ENCODE peak calls at places on chromosomes 5 and 9, in six cellular contexts. H is HCT116, G is cardiac muscle cell, Q is GM23338, Y is left ventricle myocardium inferior, K is tibial nerve. E is an unnamed sample.

GRCh38 chr5:994272-994607 is 14.4 kb upstream of the NKD2 start:
- DNase-seq in H (no peak), Y (no peak), K (no peak), Q (no peak), G (no peak), E (no peak)

GRCh38 chr9:91423785-91424402 is at the start of gene NFIL3:
- DNase-seq in Q (peak; percentile 77), H (no peak), G (peak; percentile 93), Y (peak; percentile 84), K (peak; percentile 74), E (no peak)

GRCh38 chr5:159003045-159004030 is 96.4 kb downstream of the EBF1 start:
- DNase-seq in H (no peak), Y (no peak), K (no peak), G (no peak), Q (no peak), E (peak; percentile 31)

GRCh38 chr5:112219000-112219399 is 200.1 kb downstream of the EPB41L4A start:
- DNase-seq in H (no peak), G (no peak), K (no peak), Q (no peak), Y (no peak), E (no peak)

GRCh38 chr9:137972988-137973470 is 95.4 kb downstream of the CACNA1B start:
- DNase-seq in K (no peak), Q (no peak), G (no peak), Y (no peak), H (no peak), E (no peak)

GRCh38 chr5:30960041-30960440 is 233.4 kb upstream of the CDH6 start:
- DNase-seq in Y (no peak), G (no peak), H (no peak), K (no peak), Q (peak; percentile 9), E (no peak)

GRCh38 chr9:18438300-18438925 is 35.5 kb upstream of the ADAMTSL1 start:
- DNase-seq in H (no peak), Q (peak; percentile 81), G (peak; percentile 37), K (no peak), Y (peak; percentile 38), E (no peak)

GRCh38 chr9:101758300-101758930 is 20.0 kb upstream of the GRIN3A start:
- DNase-seq in H (no peak), Y (no peak), K (no peak), G (no peak), Q (no peak), E (no peak)

GRCh38 chr5:178389796-178390195 is 157.2 kb upstream of the PHYKPL start:
- DNase-seq in G (no peak), H (no peak), Q (no peak), K (no peak), Y (no peak), E (no peak)

GRCh38 chr9:26947736-26948135 is 694 bp upstream of the PLAA start:
- DNase-seq in K (no peak), Y (no peak), H (no peak), Q (peak; percentile 25), G (no peak), E (no peak)

GRCh38 chr5:95923918-95924559 is 37.6 kb downstream of the ELL2 start:
- DNase-seq in Q (no peak), H (no peak), G (no peak), Y (no peak), K (no peak), E (no peak)

GRCh38 chr5:129631946-129632345 is 115.9 kb upstream of the MINAR2 start:
- DNase-seq in G (no peak), Q (no peak), Y (no peak), K (no peak), H (no peak), E (no peak)

GRCh38 chr5:74369173-74369572 is 271.4 kb downstream of the ENC1 start:
- DNase-seq in H (no peak), K (no peak), Q (no peak), G (no peak), Y (no peak), E (peak; percentile 77)

GRCh38 chr5:109844148-109844547 is 154.4 kb downstream of the MAN2A1 start:
- DNase-seq in K (no peak), Q (peak; percentile 12), H (no peak), Y (no peak), G (no peak), E (no peak)
- TF ChIP-seq CTCF in K (no peak), Q (peak; percentile 45), H (peak; percentile 28), Y (peak; percentile 25), G (peak; percentile 33), E (no peak)

DNA sequence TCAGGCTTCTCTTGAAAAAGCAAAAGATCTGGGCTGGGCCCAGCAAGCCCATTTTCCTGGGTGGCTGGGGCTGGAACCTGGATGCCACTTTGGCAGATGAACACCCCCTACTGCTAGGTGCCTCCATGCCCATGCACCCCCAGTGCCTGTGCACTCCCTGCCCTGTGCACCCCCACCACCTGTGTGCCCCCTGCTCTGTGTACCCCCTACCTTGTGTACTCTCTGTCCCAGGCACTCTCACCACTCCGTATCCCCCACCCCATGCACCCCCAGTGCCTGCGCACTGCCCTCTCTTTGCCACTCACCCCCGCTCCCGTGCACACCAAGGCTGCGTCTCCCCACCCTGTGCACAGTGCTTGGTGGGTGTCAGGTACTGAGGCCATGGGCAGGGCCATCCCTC is 14.2 kb downstream of the UNC5A start:
- DNase-seq in K (no peak), Q (no peak), G (no peak), Y (no peak), H (no peak), E (no peak)
- H3K27me3 ChIP-seq in K (no peaks in the 10 kb centered on the region), Q (no peaks in the 10 kb centered on the region), G (no peaks in the 10 kb centered on the region), Y (peaks cover 48% of the 10 kb centered on the region), H (no peaks in the 10 kb centered on the region), E (no peaks in the 10 kb centered on the region)

GRCh38 chr5:21663082-21663481 is 1190.1 kb downstream of the CDH12 start:
- DNase-seq in H (no peak), Y (no peak), K (no peak), Q (peak; percentile 34), G (no peak), E (no peak)
- TF ChIP-seq CTCF in H (no peak), Y (no peak), K (no peak), Q (peak; percentile 51), G (no peak), E (no peak)

GRCh38 chr5:88675159-88675757 is 207.7 kb downstream of the MEF2C start:
- DNase-seq in Q (no peak), H (no peak), K (no peak), Y (no peak), G (no peak), E (no peak)

GRCh38 chr5:88675758-88676636 is 207.0 kb downstream of the MEF2C start:
- DNase-seq in K (no peak), Y (no peak), H (peak; percentile 34), Q (peak; percentile 96), G (peak; percentile 55), E (no peak)

GRCh38 chr5:88672644-88673493 is 210.1 kb downstream of the MEF2C start:
- DNase-seq in Y (no peak), H (no peak), Q (peak; percentile 87), G (no peak), K (no peak), E (no peak)

GRCh38 chr5:88676637-88677481 is 206.1 kb downstream of the MEF2C start:
- DNase-seq in G (no peak), Q (no peak), K (no peak), H (no peak), Y (no peak), E (no peak)

DNA sequence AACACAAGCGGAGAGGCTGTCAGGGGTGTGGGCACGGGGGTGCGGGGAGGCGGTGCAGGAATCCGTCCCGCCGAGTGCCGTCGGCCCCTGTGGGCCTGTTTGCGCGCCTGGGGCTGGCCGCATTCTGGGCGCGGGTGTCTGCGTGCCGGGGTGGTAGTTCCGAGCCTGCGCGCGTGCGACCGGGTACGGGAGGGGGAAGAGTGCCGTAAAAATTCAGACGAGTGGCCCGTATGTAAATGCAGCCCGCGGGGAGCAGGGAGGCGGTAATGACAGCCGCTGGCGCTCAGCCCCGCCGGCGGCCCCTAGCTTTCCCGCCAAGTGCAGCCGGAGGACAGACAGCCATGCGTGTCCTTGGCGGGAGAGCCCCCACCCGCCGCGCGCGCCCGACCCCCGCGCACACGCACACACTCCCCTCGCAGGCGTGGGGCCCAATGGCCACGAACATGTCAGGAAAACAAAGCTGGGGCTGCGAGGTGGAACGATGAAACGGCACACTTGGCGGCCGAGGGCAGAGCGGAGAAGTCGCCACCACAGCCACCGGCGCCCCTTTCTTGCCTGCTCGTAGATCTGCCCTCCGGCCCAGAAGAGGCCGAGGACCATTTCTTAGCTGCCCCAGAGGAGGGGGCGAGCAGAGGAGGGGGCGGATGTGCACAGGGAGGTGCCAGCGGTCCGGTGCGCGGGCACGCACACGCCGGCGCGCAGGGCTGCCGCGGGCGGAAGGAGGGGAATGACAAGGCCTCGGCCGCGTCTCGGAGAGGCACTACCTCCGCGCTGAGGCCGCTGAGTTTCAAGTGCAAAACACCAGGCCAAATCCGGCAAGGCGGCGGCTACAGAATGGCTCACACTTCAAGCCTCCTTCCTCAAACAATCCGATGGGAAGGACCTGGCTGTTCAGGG is 208.5 kb downstream of the MEF2C start:
- DNase-seq in H (no peak), Q (peak; percentile 77), K (no peak), Y (no peak), G (peak; percentile 56), E (no peak)
- H3K27me3 ChIP-seq in H (no peaks in the 10 kb centered on the region), Q (peaks cover 87% of the 10 kb centered on the region), K (no peaks in the 10 kb centered on the region), Y (peaks cover 99% of the 10 kb centered on the region), G (peaks cover 100% of the 10 kb centered on the region), E (peaks cover 94% of the 10 kb centered on the region)

GRCh38 chr9:109205526-109205925 is 38.5 kb upstream of the FRRS1L start:
- DNase-seq in Q (no peak), H (no peak), K (no peak), G (no peak), Y (no peak), E (no peak)
- TF ChIP-seq CTCF in Q (no peak), H (peak; percentile 20), K (no peak), G (no peak), Y (no peak), E (no peak)

DNA sequence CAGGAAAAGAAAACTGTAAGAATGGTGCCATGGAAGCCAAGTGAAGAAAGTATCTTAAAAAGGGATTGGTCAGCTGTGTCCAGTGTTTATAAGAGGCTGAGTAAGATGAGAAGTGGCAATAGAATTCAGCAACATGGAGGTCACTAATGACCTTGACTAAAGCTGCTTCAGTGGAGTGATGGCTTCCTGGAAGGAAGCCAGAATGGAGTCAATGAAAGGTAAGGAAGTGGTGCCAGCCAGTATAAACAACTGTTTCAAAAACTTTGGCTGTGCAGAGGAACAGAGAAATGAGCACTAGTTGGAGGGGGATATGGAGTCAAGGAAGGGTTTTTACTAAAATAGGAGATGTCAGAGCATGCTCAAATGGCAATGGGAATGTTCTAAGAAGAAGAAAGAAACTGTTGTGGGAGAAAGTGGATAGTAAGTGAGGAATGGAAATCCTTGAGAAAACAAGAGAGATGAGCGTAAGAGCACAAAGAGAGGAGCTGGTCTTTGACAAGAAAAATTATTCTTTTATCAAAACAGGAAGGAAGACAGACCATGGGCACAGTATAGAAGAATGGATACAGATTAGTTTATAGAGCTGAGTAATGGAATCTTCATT is 11.1 kb upstream of the NRG2 start:
- DNase-seq in Q (no peak), K (no peak), Y (no peak), G (peak; percentile 51), H (no peak), E (no peak)
- H3K27me3 ChIP-seq in Q (peaks cover 34% of the 10 kb centered on the region), K (no peaks in the 10 kb centered on the region), Y (peaks cover 6% of the 10 kb centered on the region), G (peaks cover 28% of the 10 kb centered on the region), H (peaks cover 28% of the 10 kb centered on the region), E (peaks cover 6% of the 10 kb centered on the region)

GRCh38 chr5:139481580-139482049 is 943 bp downstream of the STING1 start:
- DNase-seq in Y (peak; percentile 39), H (no peak), Q (peak; percentile 44), K (no peak), G (no peak), E (no peak)
- TF ChIP-seq CTCF in Y (no peak), H (peak; percentile 35), Q (peak; percentile 40), K (no peak), G (peak; percentile 34), E (peak; percentile 28)

GRCh38 chr9:107782381-107782780 is 292.8 kb upstream of the KLF4 start:
- DNase-seq in G (no peak), K (no peak), Q (no peak), H (no peak), Y (no peak), E (no peak)
- H3K27me3 ChIP-seq in G (no peaks in the 10 kb centered on the region), K (no peaks in the 10 kb centered on the region), Q (no peaks in the 10 kb centered on the region), H (no peaks in the 10 kb centered on the region), Y (no peaks in the 10 kb centered on the region), E (no peaks in the 10 kb centered on the region)

E was measured in esophagus muscularis mucosa.